ENCODE peak calls at places on chromosomes 16 and 17, in six cellular contexts. J is K562, K is stomach, L is esophagus muscularis mucosa, S is suprapubic skin, H is H1. A is an unnamed sample.

GRCh38 chr17:69763503-69763902 is 311.5 kb upstream of the KCNJ16 start:
- DNase-seq in J (no peak), K (no peak), L (no peak), S (no peak), H (no peak), A (no peak)

GRCh38 chr17:8839410-8839935 is 28.0 kb downstream of the PIK3R6 start:
- DNase-seq in J (no peak), K (no peak), L (peak; percentile 34), S (no peak), H (no peak), A (no peak)

GRCh38 chr16:28067604-28068382 is 4.3 kb upstream of the GSG1L start:
- DNase-seq in J (no peak), K (no peak), L (no peak), S (no peak), H (no peak), A (no peak)

GRCh38 chr17:1592751-1593629 is 30.4 kb upstream of the PITPNA start:
- DNase-seq in J (peak; percentile 29), K (no peak), L (no peak), S (no peak), H (no peak), A (peak; percentile 88)

GRCh38 chr16:27779719-27780161 is 229.8 kb downstream of the KATNIP start:
- DNase-seq in J (peak; percentile 78), K (peak; percentile 28), L (no peak), S (no peak), H (peak; percentile 41), A (no peak)

GRCh38 chr16:67101301-67101675 is 8.5 kb upstream of the PHAF1 start:
- DNase-seq in J (no peak), K (no peak), L (no peak), S (no peak), H (no peak), A (no peak)

GRCh38 chr17:79626156-79626890 is 15.5 kb upstream of the RBFOX3 start:
- DNase-seq in J (no peak), K (no peak), L (peak; percentile 85), S (peak; percentile 33), H (no peak), A (peak; percentile 3)

GRCh38 chr17:80545499-80545826 is 825 bp downstream of the RPTOR start:
- DNase-seq in J (peak; percentile 61), K (no peak), L (no peak), S (no peak), H (no peak), A (no peak)

GRCh38 chr17:73316919-73317505 is 5.2 kb upstream of the CDC42EP4 start:
- DNase-seq in J (no peak), K (no peak), L (no peak), S (no peak), H (no peak), A (no peak)

GRCh38 chr17:80773243-80773991 is 218.2 kb upstream of the CHMP6 start:
- DNase-seq in J (no peak), K (no peak), L (no peak), S (peak; percentile 63), H (no peak), A (peak; percentile 58)

GRCh38 chr16:83953796-83954576 is 946 bp downstream of the OSGIN1 start:
- DNase-seq in J (peak; percentile 68), K (no peak), L (no peak), S (no peak), H (no peak), A (no peak)

GRCh38 chr17:75047398-75048098 is 523 bp downstream of the KCTD2 start:
- DNase-seq in J (peak; percentile 67), K (no peak), L (no peak), S (peak; percentile 84), H (no peak), A (peak; percentile 51)

DNA sequence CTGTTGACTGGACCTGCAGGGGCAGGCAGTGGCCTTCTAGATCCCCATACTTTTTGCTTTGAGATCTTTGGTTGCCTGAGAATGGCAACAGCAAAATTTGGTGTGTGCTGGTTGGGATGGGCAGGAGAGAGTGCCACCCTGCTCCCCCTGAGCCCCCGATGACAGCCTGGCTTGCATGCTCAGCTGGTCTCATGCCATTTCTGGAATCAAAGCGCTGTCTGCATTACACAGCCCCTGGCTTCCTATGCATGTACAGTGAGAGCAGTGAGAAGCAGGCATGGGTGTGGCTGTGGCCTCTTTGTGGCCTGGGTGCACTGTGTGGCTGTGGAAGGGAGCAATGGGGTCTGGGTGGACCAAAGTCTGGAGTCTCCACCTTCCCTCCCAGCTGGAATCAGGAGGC is 47.7 kb downstream of the NKD1 start:
- DNase-seq in J (no peak), K (no peak), L (no peak), S (no peak), H (no peak), A (no peak)
- TF ChIP-seq POLR2A in J (no peak), K (no peak), L (no peak), S (no peak), H (no peak), A (no peak)

GRCh38 chr16:24053325-24053946 is 202.7 kb upstream of the CACNG3 start:
- DNase-seq in J (no peak), K (no peak), L (no peak), S (no peak), H (no peak), A (no peak)

GRCh38 chr16:24052466-24053324 is 203.4 kb upstream of the CACNG3 start:
- DNase-seq in J (no peak), K (no peak), L (no peak), S (no peak), H (no peak), A (no peak)

GRCh38 chr16:24051125-24051524 is 205.0 kb upstream of the CACNG3 start:
- DNase-seq in J (no peak), K (no peak), L (no peak), S (no peak), H (peak; percentile 33), A (no peak)

GRCh38 chr16:24049113-24049512 is 207.0 kb upstream of the CACNG3 start:
- DNase-seq in J (no peak), K (no peak), L (no peak), S (no peak), H (no peak), A (no peak)

GRCh38 chr16:24054649-24055560 is 201.2 kb upstream of the CACNG3 start:
- DNase-seq in J (no peak), K (no peak), L (no peak), S (no peak), H (no peak), A (no peak)
- TF ChIP-seq EP300 in J (no peak), K (no peak), L (no peak), S (no peak), H (no peak), A (no peak)

GRCh38 chr16:10731790-10732189 is 11.9 kb upstream of the NUBP1 start:
- DNase-seq in J (no peak), K (no peak), L (no peak), S (no peak), H (no peak), A (no peak)
- TF ChIP-seq POLR2AphosphoS5 in J (no peak), K (no peak), L (no peak), S (no peak), H (no peak), A (no peak)

GRCh38 chr17:17382901-17383300 is 79.7 kb downstream of the NT5M start:
- DNase-seq in J (no peak), K (no peak), L (no peak), S (no peak), H (no peak), A (no peak)

GRCh38 chr17:17386143-17386800 is 83.1 kb downstream of the NT5M start:
- DNase-seq in J (no peak), K (no peak), L (no peak), S (no peak), H (no peak), A (no peak)

GRCh38 chr17:17385502-17385901 is 82.3 kb downstream of the NT5M start:
- DNase-seq in J (no peak), K (no peak), L (no peak), S (no peak), H (no peak), A (no peak)

GRCh38 chr17:17384961-17385360 is 81.8 kb downstream of the NT5M start:
- DNase-seq in J (no peak), K (no peak), L (no peak), S (no peak), H (no peak), A (no peak)

DNA sequence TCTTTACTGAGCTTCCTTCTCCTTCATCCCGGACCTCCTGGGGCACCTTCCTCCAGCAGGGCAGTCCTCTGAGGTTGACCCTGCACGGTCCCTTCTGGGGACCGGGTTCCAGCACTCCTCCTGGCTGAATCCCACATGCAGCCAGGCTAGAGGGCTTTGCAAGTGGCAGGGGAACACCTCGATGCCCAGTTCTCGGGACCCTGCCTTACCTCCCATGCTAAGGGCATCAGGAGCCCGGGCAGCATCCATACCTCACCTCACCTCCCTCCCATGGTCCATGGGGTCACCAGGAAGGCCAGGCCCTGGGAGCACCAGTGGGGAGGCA is 81.1 kb downstream of the NT5M start:
- DNase-seq in J (no peak), K (no peak), L (no peak), S (no peak), H (no peak), A (no peak)
- TF ChIP-seq POLR2A in J (no peak), K (no peak), L (no peak), S (no peak), H (no peak), A (no peak)

GRCh38 chr16:57624044-57624688 is 4.3 kb upstream of the ADGRG1 start:
- DNase-seq in J (no peak), K (no peak), L (no peak), S (no peak), H (no peak), A (no peak)

GRCh38 chr16:57621521-57622268 is 6.7 kb upstream of the ADGRG1 start:
- DNase-seq in J (no peak), K (no peak), L (no peak), S (peak; percentile 60), H (no peak), A (no peak)

GRCh38 chr16:57623251-57624043 is 5.0 kb upstream of the ADGRG1 start:
- DNase-seq in J (peak; percentile 77), K (peak; percentile 78), L (no peak), S (peak; percentile 71), H (no peak), A (peak; percentile 65)

GRCh38 chr16:57620316-57621231 is 7.9 kb upstream of the ADGRG1 start:
- DNase-seq in J (no peak), K (peak; percentile 88), L (no peak), S (peak; percentile 71), H (no peak), A (peak; percentile 75)

DNA sequence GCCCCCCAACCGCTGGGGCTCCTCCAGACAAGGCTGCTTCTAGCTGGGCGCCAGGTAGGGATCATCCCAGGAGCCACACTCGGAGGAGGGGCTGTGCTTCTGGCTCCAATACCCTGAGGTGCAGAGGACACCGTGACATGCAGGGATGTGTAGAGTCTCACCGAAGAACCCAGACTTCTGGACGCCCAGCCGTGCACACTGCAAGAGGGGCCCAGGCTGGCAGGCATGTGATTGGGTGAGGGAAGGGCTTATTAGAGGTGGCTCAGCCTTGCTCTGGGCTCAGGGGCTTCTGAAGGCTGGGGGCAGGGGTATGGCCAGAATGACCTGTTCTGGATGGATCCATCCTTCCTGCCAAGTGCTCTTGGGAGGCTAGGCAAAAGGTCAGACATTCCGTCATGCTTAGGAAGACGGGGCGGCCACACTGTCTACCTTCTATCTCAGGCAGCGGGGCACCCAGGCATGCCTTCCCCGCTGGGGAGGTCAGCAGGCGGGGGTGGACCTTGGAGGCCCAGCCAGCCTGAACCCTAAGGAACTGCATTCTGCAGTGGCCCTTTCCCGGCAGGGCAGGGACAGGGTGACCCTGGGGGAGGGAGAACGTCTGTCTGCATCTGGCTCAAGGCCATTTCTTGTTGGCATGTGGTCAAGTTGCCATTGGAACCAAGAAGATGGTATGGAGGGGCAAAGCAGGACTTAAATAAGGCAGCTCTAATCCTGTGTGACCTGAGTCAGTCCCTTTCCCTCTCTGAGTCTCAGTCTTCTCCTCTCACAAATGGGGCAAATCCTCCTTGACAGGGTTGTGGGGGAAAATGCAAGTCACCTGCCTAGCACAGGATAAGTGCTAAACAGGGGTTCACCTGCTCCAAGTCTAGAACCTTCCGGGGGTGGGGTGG is 5.8 kb upstream of the ADGRG1 start:
- DNase-seq in J (no peak), K (no peak), L (no peak), S (peak; percentile 55), H (no peak), A (no peak)
- TF ChIP-seq EP300 in J (no peak), K (no peak), L (no peak), S (no peak), H (no peak), A (no peak)